ENCODE peak calls at places on chromosomes 6 and 20, in ten cellular contexts. U is COLO829; V is cerebellar cortex; F is kidney epithelial cell; A is neural progenitor cell; X is stimulated activated CD8-positive, alpha-beta memory T cell treated with anti-CD3 and anti-CD28 coated beads, Interleukin-4, amount 100 ng/mL, for 24 hours; R is body of pancreas; G is amniotic stem cell; S is NCI-H2081; K is spleen. E is an unnamed sample.

GRCh38 chr6:85473748-85474147 is 23.9 kb downstream of the NT5E start:
- DNase-seq in U (no peak), V (no peak), F (no peak), A (no peak), X (no peak), R (no peak), G (no peak), S (no peak), K (no peak), E (no peak)

GRCh38 chr6:71585472-71585871 is 296.9 kb downstream of the OGFRL1 start:
- DNase-seq in U (no peak), V (no peak), F (no peak), A (no peak), X (no peak), R (no peak), G (no peak), S (no peak), K (peak; percentile 54), E (no peak)

GRCh38 chr6:169839029-169839481 is 87.6 kb downstream of the ERMARD start:
- DNase-seq in U (no peak), V (no peak), F (no peak), A (no peak), X (no peak), R (no peak), G (no peak), S (no peak), K (peak; percentile 68), E (no peak)

GRCh38 chr6:21999012-21999528 is 297.8 kb downstream of the PRL start:
- DNase-seq in U (peak; percentile 18), V (peak; percentile 23), F (peak; percentile 44), A (no peak), X (no peak), R (no peak), G (peak; percentile 38), S (no peak), K (no peak), E (no peak)

GRCh38 chr6:168150551-168151444 is 71.8 kb upstream of the FRMD1 start:
- DNase-seq in U (no peak), V (no peak), F (no peak), A (peak; percentile 48), X (no peak), R (peak; percentile 22), G (no peak), S (no peak), K (no peak), E (no peak)

GRCh38 chr6:73262701-73263569 is at the start of gene KHDC1:
- DNase-seq in U (peak; percentile 14), V (peak; percentile 65), F (no peak), A (peak; percentile 73), X (peak; percentile 23), R (peak; percentile 34), G (no peak), S (peak; percentile 75), K (peak; percentile 90), E (peak; percentile 13)

GRCh38 chr6:153804755-153805330 is 234.2 kb upstream of the OPRM1 start:
- DNase-seq in U (no peak), V (no peak), F (no peak), A (no peak), X (no peak), R (no peak), G (no peak), S (peak; percentile 61), K (no peak), E (no peak)

GRCh38 chr6:4180653-4181255 is 45.4 kb upstream of the ECI2 start:
- DNase-seq in U (no peak), V (no peak), F (no peak), A (peak; percentile 12), X (no peak), R (peak; percentile 8), G (no peak), S (no peak), K (no peak), E (no peak)

GRCh38 chr20:51042657-51043247 is 19.8 kb upstream of the KCNG1 start:
- DNase-seq in U (no peak), V (no peak), F (no peak), A (peak; percentile 53), X (no peak), R (no peak), G (no peak), S (no peak), K (peak; percentile 54), E (no peak)

GRCh38 chr6:118283759-118284158 is 264.3 kb upstream of the PLN start:
- DNase-seq in U (peak; percentile 42), V (peak; percentile 57), F (no peak), A (peak; percentile 70), X (peak; percentile 11), R (peak; percentile 69), G (peak; percentile 22), S (peak; percentile 68), K (no peak), E (no peak)

GRCh38 chr6:34457392-34457746 is 8.5 kb upstream of the PACSIN1 start:
- DNase-seq in U (no peak), V (no peak), F (no peak), A (no peak), X (no peak), R (no peak), G (no peak), S (no peak), K (peak; percentile 59), E (no peak)

GRCh38 chr20:58555078-58555765 is 40.0 kb upstream of the APCDD1L start:
- DNase-seq in U (peak; percentile 21), V (no peak), F (peak; percentile 65), A (no peak), X (no peak), R (no peak), G (peak; percentile 68), S (no peak), K (no peak), E (no peak)

GRCh38 chr20:46179811-46180326 is 61.8 kb downstream of the CD40 start:
- DNase-seq in U (no peak), V (peak; percentile 45), F (no peak), A (no peak), X (no peak), R (no peak), G (no peak), S (no peak), K (no peak), E (no peak)

GRCh38 chr6:145887969-145888368 is 73.4 kb upstream of the FBXO30 start:
- DNase-seq in U (no peak), V (no peak), F (no peak), A (no peak), X (peak; percentile 6), R (no peak), G (no peak), S (no peak), K (no peak), E (no peak)

GRCh38 chr6:16380220-16380809 is 141.9 kb downstream of the GMPR start:
- DNase-seq in U (no peak), V (no peak), F (no peak), A (no peak), X (no peak), R (no peak), G (no peak), S (no peak), K (no peak), E (no peak)

GRCh38 chr6:107629545-107630147 is 139.7 kb downstream of the SOBP start:
- DNase-seq in U (no peak), V (no peak), F (no peak), A (no peak), X (no peak), R (no peak), G (no peak), S (peak; percentile 91), K (no peak), E (no peak)